ENCODE peak calls at places on chromosomes 5 and 9, in ten cellular contexts. B, Z, F, J, L, T, C, D, W and V are unnamed samples. For H3K4me1, the result is how much of the 10 kb centered on the place peaks cover.

GRCh38 chr5:601771-602465 is 10.2 kb upstream of the CEP72 start:
- DNase-seq in D (no peak), Z (no peak), B (no peak), W (no peak), F (no peak), T (no peak), C (no peak), L (no peak), J (no peak), V (no peak)

GRCh38 chr9:114968710-114969109 is 38.3 kb upstream of the TNFSF8 start:
- DNase-seq in C (peak), B (no peak), J (peak), T (no peak), L (no peak), F (no peak), D (no peak), W (no peak), Z (no peak), V (no peak)

GRCh38 chr5:136749016-136749415 is 383.7 kb upstream of the TRPC7 start:
- DNase-seq in D (no peak), F (no peak), T (no peak), W (no peak), L (no peak), J (peak), C (peak), Z (no peak), B (no peak), V (no peak)

GRCh38 chr9:120716483-120716882 is 2.2 kb upstream of the MEGF9 start:
- DNase-seq in F (no peak), J (no peak), L (no peak), D (no peak), Z (no peak), C (no peak), B (no peak), W (no peak), T (no peak), V (no peak)

GRCh38 chr5:159330131-159330530 is at the start of gene IL12B:
- DNase-seq in C (peak), J (peak), D (no peak), F (no peak), Z (no peak), W (no peak), T (no peak), B (peak), L (no peak), V (no peak)

GRCh38 chr5:56025303-56025885 is 30.6 kb upstream of the IL6ST start:
- DNase-seq in F (no peak), B (no peak), T (no peak), L (no peak), W (no peak), Z (no peak), D (no peak), J (peak), C (peak), V (peak)

GRCh38 chr5:138316355-138316754 is 15.2 kb downstream of the CDC25C start:
- DNase-seq in C (no peak), F (no peak), J (no peak), B (no peak), L (no peak), D (no peak), W (no peak), Z (no peak), T (no peak), V (no peak)

GRCh38 chr5:129094087-129094923 is at the start of gene ISOC1:
- DNase-seq in J (peak), B (peak), L (peak), D (peak), W (peak), C (peak), T (peak), Z (peak), F (peak), V (peak)

GRCh38 chr9:114467226-114467750 is 38.0 kb downstream of the WHRN start:
- DNase-seq in C (no peak), T (no peak), F (no peak), B (no peak), Z (no peak), D (no peak), L (no peak), J (no peak), W (no peak), V (no peak)

GRCh38 chr5:149470942-149471341 is 80.3 kb downstream of the CSNK1A1 start:
- DNase-seq in T (no peak), C (no peak), D (no peak), F (no peak), J (no peak), W (no peak), L (no peak), Z (no peak), B (no peak), V (no peak)

GRCh38 chr5:159855476-159856157 is 60.7 kb upstream of the ADRA1B start:
- DNase-seq in F (no peak), Z (peak), C (peak), D (peak), T (no peak), J (no peak), W (no peak), B (no peak), L (peak), V (no peak)

GRCh38 chr5:169442354-169443248 is 141.0 kb upstream of the SPDL1 start:
- DNase-seq in T (no peak), Z (peak), C (no peak), W (no peak), B (no peak), L (no peak), J (no peak), D (no peak), F (no peak), V (no peak)

GRCh38 chr5:78985407-78986223 is 505 bp upstream of the ARSB start:
- DNase-seq in J (peak), B (peak), T (no peak), D (peak), L (no peak), C (peak), W (no peak), Z (peak), F (peak), V (peak)

GRCh38 chr9:93259490-93260289 is 75.8 kb downstream of the WNK2 start:
- DNase-seq in W (no peak), Z (no peak), J (no peak), F (no peak), B (no peak), L (no peak), D (peak), C (no peak), T (no peak), V (no peak)

GRCh38 chr9:68749579-68750159 is 44.6 kb downstream of the PIP5K1B start:
- DNase-seq in F (no peak), Z (no peak), W (no peak), J (no peak), T (no peak), C (no peak), D (no peak), L (no peak), B (no peak), V (peak)

GRCh38 chr5:136285501-136285900 is 79.8 kb downstream of the TRPC7 start:
- DNase-seq in T (no peak), W (no peak), J (no peak), L (no peak), Z (no peak), D (no peak), F (no peak), B (no peak), C (peak), V (no peak)

GRCh38 chr5:173645437-173645807 is 29.0 kb upstream of the BOD1 start:
- DNase-seq in C (peak), B (no peak), D (no peak), W (no peak), Z (no peak), T (no peak), L (no peak), J (no peak), F (no peak), V (peak)

GRCh38 chr5:177111720-177112394 is 21.7 kb upstream of the NSD1 start:
- DNase-seq in W (peak), Z (peak), F (peak), D (no peak), B (no peak), C (peak), L (peak), J (peak), T (peak), V (peak)

GRCh38 chr9:15641301-15641700 is 88.5 kb downstream of the CCDC171 start:
- DNase-seq in B (no peak), D (no peak), C (no peak), T (no peak), F (no peak), W (no peak), Z (no peak), L (no peak), J (no peak), V (no peak)

DNA sequence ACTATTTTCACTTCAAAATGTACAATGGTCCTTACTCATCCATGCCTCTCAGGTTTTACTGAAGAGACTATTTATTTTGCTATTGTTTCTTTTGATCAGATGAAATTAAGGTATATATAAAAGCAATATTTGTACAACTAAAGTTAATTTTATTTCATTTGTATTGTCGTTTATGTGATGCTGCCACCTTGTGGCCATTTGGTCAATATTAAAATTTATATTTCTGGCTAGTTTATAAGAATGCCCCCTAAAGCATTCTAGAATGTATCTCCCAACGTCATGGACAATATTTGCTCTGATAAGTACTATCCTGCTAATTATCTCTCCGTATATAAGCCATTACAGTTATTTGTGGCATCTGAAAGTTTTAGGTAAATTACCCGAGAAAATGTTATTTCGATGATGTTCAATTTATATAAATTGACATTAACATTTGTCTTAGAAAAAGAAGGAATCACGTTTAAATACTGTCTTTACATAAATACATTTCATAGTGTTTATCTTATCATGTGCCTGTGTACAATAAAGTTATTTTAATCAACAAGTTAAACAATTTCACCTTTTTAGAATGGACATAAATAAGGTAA is 680.0 kb downstream of the TAF11L14 start:
- DNase-seq in B (no peak), J (peak), C (peak), D (no peak), F (no peak), W (no peak), Z (no peak), T (no peak), L (no peak), V (peak)
- TF ChIP-seq CTCF in B (peak), J (peak), C (peak), D (peak), F (peak), W (peak), Z (no peak), T (peak), L (peak), V (peak)

DNA sequence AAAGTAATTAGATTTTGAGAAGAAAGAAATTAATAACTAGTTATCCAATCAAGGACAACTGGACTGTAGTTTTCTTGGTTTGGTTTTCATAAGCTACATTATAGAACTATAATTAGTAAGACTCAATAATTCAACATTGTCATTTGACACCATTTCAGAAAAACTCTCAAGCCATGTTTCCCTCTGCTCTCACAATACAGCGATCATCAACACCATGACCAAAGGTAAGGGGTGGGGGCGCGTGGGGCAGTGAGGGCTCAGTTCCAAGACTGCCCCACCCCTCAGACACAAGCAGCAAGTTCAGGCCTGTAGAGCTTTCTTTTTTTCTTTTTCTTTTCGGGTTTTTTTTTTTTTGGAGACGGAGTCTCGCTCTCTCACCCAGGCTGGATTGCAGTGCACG is 6.4 kb downstream of the CMBL start:
- DNase-seq in Z (no peak), W (no peak), B (no peak), L (no peak), D (no peak), F (no peak), T (no peak), C (no peak), J (no peak), V (no peak)
- H3K4me3 ChIP-seq in Z (no peak), W (no peak), B (no peak), L (peak), D (peak), F (no peak), T (no peak), C (no peak), J (no peak), V (no peak)

GRCh38 chr5:14188778-14189177 is 45.6 kb downstream of the TRIO start:
- DNase-seq in L (no peak), T (no peak), C (no peak), W (no peak), J (no peak), F (no peak), B (no peak), Z (no peak), D (no peak), V (no peak)
- H3K4me1 ChIP-seq in L (half or more), T (half or more), C (under half), W (half or more), J (half or more), F (under half), B (under half), Z (under half), D (half or more), V (under half)

GRCh38 chr9:5480919-5481743 is 29.2 kb upstream of the PDCD1LG2 start:
- DNase-seq in W (no peak), J (no peak), T (no peak), F (no peak), Z (no peak), D (no peak), B (no peak), L (no peak), C (no peak), V (no peak)
- TF ChIP-seq CTCF in W (no peak), J (no peak), T (no peak), F (no peak), Z (no peak), D (no peak), B (no peak), L (no peak), C (peak), V (no peak)

GRCh38 chr9:98942906-98943681 is 613 bp upstream of the COL15A1 start:
- DNase-seq in Z (no peak), B (no peak), W (no peak), F (no peak), C (no peak), T (no peak), J (no peak), L (no peak), D (no peak), V (no peak)
- H3K4me3 ChIP-seq in Z (peak), B (peak), W (peak), F (no peak), C (peak), T (peak), J (peak), L (peak), D (peak), V (no peak)

DNA sequence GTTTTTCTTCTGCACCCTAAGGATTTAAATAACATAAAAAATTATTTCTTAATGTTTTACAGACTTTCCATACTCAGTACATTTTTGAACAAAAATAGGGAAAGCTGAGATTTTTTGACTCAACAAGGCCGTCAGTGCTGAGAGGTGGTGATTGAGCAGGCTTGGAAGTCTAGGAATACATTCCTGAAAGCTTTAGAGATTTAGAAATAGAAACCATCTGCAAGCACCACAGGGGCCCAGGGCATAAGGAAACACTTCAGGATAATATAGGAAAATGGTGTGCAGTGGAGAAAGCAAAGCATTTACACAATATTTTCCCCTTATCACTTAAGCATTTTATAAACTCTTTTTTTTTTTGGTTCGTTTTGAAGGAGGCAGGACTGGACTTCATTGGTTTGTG is 5.2 kb downstream of the BASP1 start:
- DNase-seq in Z (no peak), B (no peak), D (no peak), F (no peak), W (no peak), C (no peak), J (no peak), T (no peak), L (no peak), V (no peak)
- H3K4me1 ChIP-seq in Z (under half), B (under half), D (under half), F (under half), W (under half), C (under half), J (under half), T (under half), L (under half), V (under half)

GRCh38 chr5:181189363-181189961 is 15.5 kb downstream of the TRIM7 start:
- DNase-seq in F (peak), Z (peak), B (no peak), L (peak), W (no peak), D (peak), J (peak), T (peak), C (peak), V (no peak)

GRCh38 chr5:181188700-181189362 is 16.2 kb downstream of the TRIM7 start:
- DNase-seq in J (peak), C (peak), T (peak), L (peak), Z (peak), D (peak), B (peak), F (peak), W (peak), V (peak)

GRCh38 chr5:181186022-181186421 is 19.0 kb downstream of the TRIM7 start:
- DNase-seq in L (no peak), J (no peak), B (no peak), W (no peak), T (no peak), F (no peak), Z (no peak), C (no peak), D (no peak), V (no peak)

GRCh38 chr5:181186902-181187499 is 18.0 kb downstream of the TRIM7 start:
- DNase-seq in T (no peak), B (no peak), C (no peak), L (no peak), J (peak), D (no peak), F (no peak), W (no peak), Z (no peak), V (no peak)

GRCh38 chr5:181187500-181188213 is 17.3 kb downstream of the TRIM7 start:
- DNase-seq in Z (peak), F (peak), C (peak), B (peak), W (peak), J (peak), T (peak), D (peak), L (peak), V (peak)
- TF ChIP-seq CTCF in Z (no peak), F (no peak), C (peak), B (no peak), W (peak), J (peak), T (no peak), D (peak), L (peak), V (no peak)

DNA sequence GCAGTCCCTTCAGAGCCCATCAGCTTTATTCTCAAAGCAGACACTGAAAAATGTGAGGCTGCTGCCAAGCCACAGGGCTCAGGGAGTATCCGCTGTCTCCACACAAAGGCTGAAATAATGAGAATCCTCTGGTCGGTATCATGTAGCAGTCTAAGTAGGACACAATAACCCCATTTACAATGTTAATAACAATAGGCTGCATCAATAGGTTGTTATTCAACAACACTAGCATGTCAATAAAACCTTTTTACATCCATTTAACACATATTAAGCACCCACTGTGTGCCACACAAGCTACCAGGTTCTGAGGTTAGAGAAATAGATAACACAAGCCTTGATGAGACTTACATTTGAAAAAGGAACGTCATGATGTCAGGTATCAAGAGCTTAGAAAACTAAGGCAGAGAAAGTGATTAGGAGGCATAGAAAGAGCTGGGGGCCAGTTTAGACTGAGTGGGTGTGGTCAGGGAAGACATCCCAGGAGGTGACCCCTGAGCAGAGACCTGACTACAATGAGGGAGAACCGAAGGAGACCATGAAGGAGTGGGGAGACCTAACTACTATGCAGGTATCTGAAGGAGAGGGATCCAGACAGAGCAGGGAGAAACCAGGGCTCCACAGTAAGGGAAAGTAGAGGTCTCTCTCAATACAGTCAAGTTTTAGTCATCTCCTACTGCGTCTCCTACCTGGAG is 140.1 kb upstream of the GRIA1 start:
- DNase-seq in D (no peak), J (no peak), W (no peak), T (no peak), C (no peak), B (no peak), F (no peak), L (no peak), Z (no peak), V (no peak)
- H3K4me3 ChIP-seq in D (no peak), J (no peak), W (no peak), T (no peak), C (no peak), B (no peak), F (no peak), L (no peak), Z (no peak), V (no peak)

GRCh38 chr9:136055715-136056545 is 39.2 kb downstream of the NACC2 start:
- DNase-seq in L (no peak), D (no peak), J (no peak), W (no peak), F (no peak), C (no peak), T (no peak), B (no peak), Z (no peak), V (no peak)
- H3K4me1 ChIP-seq in L (half or more), D (under half), J (under half), W (half or more), F (under half), C (under half), T (half or more), B (under half), Z (under half), V (under half)

GRCh38 chr9:90726215-90726614 is 75.4 kb upstream of the SYK start:
- DNase-seq in W (no peak), L (no peak), C (no peak), J (peak), T (no peak), B (no peak), Z (no peak), F (no peak), D (no peak), V (peak)
- TF ChIP-seq CTCF in W (no peak), L (no peak), C (no peak), J (peak), T (no peak), B (no peak), Z (no peak), F (no peak), D (no peak), V (peak)